ENCODE peak calls at places on chromosomes 5 and 9, in five cellular contexts. H is T-helper 9 cell, D is NCI-H226, R is astrocyte of the hippocampus, P is KBM-7. U is an unnamed sample.
A peak's percentile ranks its signal among the peaks of the same experiment; 100 is the strongest.

GRCh38 chr9:683509-684021 is 157.9 kb upstream of the DMRT1 start:
- DNase-seq in R (no peak), P (no peak), H (no peak), D (no peak), U (no peak)

GRCh38 chr5:144429405-144429804 is 258.7 kb downstream of the KCTD16 start:
- DNase-seq in R (no peak), D (no peak), P (no peak), H (no peak), U (no peak)

GRCh38 chr9:3441197-3441816 is 84.5 kb downstream of the RFX3 start:
- DNase-seq in R (peak; percentile 70), P (peak; percentile 75), H (no peak), D (peak; percentile 33), U (peak; percentile 18)

GRCh38 chr9:109914280-109915027 is 134.5 kb downstream of the PALM2AKAP2 start:
- DNase-seq in D (no peak), P (no peak), H (no peak), R (peak; percentile 94), U (no peak)

GRCh38 chr5:71014186-71014585 is 11.0 kb downstream of the NAIP start:
- DNase-seq in H (no peak), D (no peak), P (no peak), R (no peak), U (no peak)

GRCh38 chr5:14039063-14039462 is 94.6 kb upstream of the DNAH5 start:
- DNase-seq in P (peak; percentile 20), H (no peak), D (no peak), R (no peak), U (no peak)

GRCh38 chr9:99490736-99491135 is 268.7 kb downstream of the SEC61B start:
- DNase-seq in H (no peak), P (no peak), D (no peak), R (peak; percentile 43), U (no peak)

GRCh38 chr9:2120926-2121689 is 106.0 kb downstream of the SMARCA2 start:
- DNase-seq in P (no peak), H (no peak), R (peak; percentile 67), D (peak; percentile 40), U (no peak)

GRCh38 chr9:71271602-71272001 is 150.2 kb upstream of the TRPM3 start:
- DNase-seq in R (no peak), P (no peak), D (no peak), H (no peak), U (no peak)

GRCh38 chr5:132056610-132057497 is 3.6 kb upstream of the IL3 start:
- DNase-seq in R (no peak), D (no peak), P (no peak), H (no peak), U (no peak)

GRCh38 chr9:27520986-27521385 is 3.1 kb upstream of the IFNK start:
- DNase-seq in P (no peak), H (no peak), D (no peak), R (no peak), U (no peak)

GRCh38 chr5:179801304-179802206 is 5.1 kb downstream of the MGAT4B start:
- DNase-seq in D (no peak), H (peak; percentile 78), R (peak; percentile 64), P (peak; percentile 79), U (peak; percentile 76)

GRCh38 chr5:133746834-133747233 is 134.5 kb upstream of the FSTL4 start:
- DNase-seq in P (no peak), D (no peak), H (no peak), R (no peak), U (no peak)

GRCh38 chr5:33074548-33074947 is 363.4 kb downstream of the NPR3 start:
- DNase-seq in H (no peak), D (no peak), R (peak; percentile 35), P (no peak), U (no peak)

GRCh38 chr9:82865524-82865923 is 197.4 kb downstream of the RASEF start:
- DNase-seq in R (no peak), P (no peak), D (no peak), H (no peak), U (no peak)

GRCh38 chr5:90329911-90330310 is 79.6 kb downstream of the CETN3 start:
- DNase-seq in H (no peak), R (no peak), P (no peak), D (no peak), U (no peak)

GRCh38 chr9:121133104-121133816 is 58.5 kb downstream of the CNTRL start:
- DNase-seq in H (peak; percentile 56), D (no peak), P (no peak), R (no peak), U (peak; percentile 71)

GRCh38 chr9:135070198-135070951 is 17.1 kb upstream of the OLFM1 start:
- DNase-seq in D (no peak), P (no peak), R (no peak), H (no peak), U (no peak)

GRCh38 chr9:95370064-95370463 is 52.6 kb upstream of the FANCC start:
- DNase-seq in P (no peak), D (no peak), H (no peak), R (peak; percentile 54), U (no peak)

GRCh38 chr9:88852794-88853193 is 138.5 kb upstream of the S1PR3 start:
- DNase-seq in D (peak; percentile 79), H (no peak), P (no peak), R (peak; percentile 76), U (no peak)

GRCh38 chr5:27472875-27473274 is 434.5 kb upstream of the CDH9 start:
- DNase-seq in R (no peak), P (no peak), D (no peak), H (no peak), U (no peak)